ENCODE peak calls at places on chromosomes 12 and 14, in five cellular contexts. C, H, X, Q and U are unnamed samples.

GRCh38 chr14:104875811-104876210 is 10.7 kb downstream of the CEP170B start:
- DNase-seq in C (peak), H (no peak), X (no peak), Q (no peak), U (no peak)

GRCh38 chr14:75041613-75042012 is 9.7 kb downstream of the MLH3 start:
- DNase-seq in C (no peak), H (no peak), X (peak), Q (no peak), U (no peak)

GRCh38 chr12:103810108-103810507 is 30.9 kb downstream of the NT5DC3 start:
- DNase-seq in C (no peak), H (no peak), X (no peak), Q (no peak), U (no peak)

GRCh38 chr14:69501362-69501964 is 16.9 kb downstream of the PLEKHD1 start:
- DNase-seq in C (no peak), H (peak), X (no peak), Q (peak), U (no peak)

GRCh38 chr12:66090157-66090556 is 40.4 kb downstream of the LLPH start:
- DNase-seq in C (no peak), H (no peak), X (no peak), Q (no peak), U (no peak)

GRCh38 chr12:87827638-87828264 is 201.4 kb downstream of the C12orf50 start:
- DNase-seq in C (no peak), H (peak), X (no peak), Q (peak), U (no peak)

GRCh38 chr12:55829967-55830600 is 697 bp upstream of the DNAJC14 start:
- DNase-seq in C (peak), H (no peak), X (peak), Q (no peak), U (peak)

GRCh38 chr14:63045612-63046320 is 508 bp upstream of the KCNH5 start:
- DNase-seq in C (peak), H (peak), X (peak), Q (peak), U (no peak)

GRCh38 chr12:132343294-132343972 is 14.0 kb upstream of the GALNT9 start:
- DNase-seq in C (no peak), H (no peak), X (no peak), Q (no peak), U (no peak)

GRCh38 chr12:66288121-66288520 is 14.2 kb upstream of the HELB start:
- DNase-seq in C (no peak), H (no peak), X (no peak), Q (no peak), U (no peak)

GRCh38 chr14:99565383-99565782 is 38.6 kb downstream of the CCDC85C start:
- DNase-seq in C (no peak), H (no peak), X (no peak), Q (no peak), U (no peak)

GRCh38 chr12:101566318-101566717 is 28.5 kb upstream of the MYBPC1 start:
- DNase-seq in C (no peak), H (no peak), X (no peak), Q (no peak), U (no peak)

GRCh38 chr12:93376436-93377251 is 1.1 kb upstream of the NUDT4 start:
- DNase-seq in C (no peak), H (peak), X (peak), Q (peak), U (peak)

GRCh38 chr14:79278798-79279644 is 932.3 kb downstream of the DIO2 start:
- DNase-seq in C (peak), H (peak), X (peak), Q (peak), U (peak)

GRCh38 chr12:74689071-74689655 is 151.5 kb downstream of the ATXN7L3B start:
- DNase-seq in C (no peak), H (peak), X (no peak), Q (peak), U (no peak)

GRCh38 chr12:115204957-115205754 is 521.2 kb upstream of the TBX3 start:
- DNase-seq in C (no peak), H (peak), X (no peak), Q (peak), U (no peak)

GRCh38 chr14:102915292-102916110 is 7.0 kb upstream of the AMN start:
- DNase-seq in C (no peak), H (no peak), X (no peak), Q (no peak), U (no peak)

GRCh38 chr14:88542857-88543795 is 11.7 kb downstream of the PTPN21 start:
- DNase-seq in C (no peak), H (no peak), X (no peak), Q (no peak), U (no peak)

GRCh38 chr14:94483729-94484275 is 7.8 kb upstream of the SERPINA9 start:
- DNase-seq in C (no peak), H (no peak), X (no peak), Q (no peak), U (no peak)

GRCh38 chr14:94483071-94483451 is 7.1 kb upstream of the SERPINA9 start:
- DNase-seq in C (no peak), H (no peak), X (no peak), Q (no peak), U (no peak)

GRCh38 chr14:94484476-94484875 is 8.5 kb upstream of the SERPINA9 start:
- DNase-seq in C (no peak), H (no peak), X (no peak), Q (no peak), U (no peak)

GRCh38 chr14:94486883-94487282 is 10.9 kb upstream of the SERPINA9 start:
- DNase-seq in C (no peak), H (no peak), X (no peak), Q (no peak), U (no peak)

GRCh38 chr14:94485944-94486841 is 10.2 kb upstream of the SERPINA9 start:
- DNase-seq in C (peak), H (peak), X (peak), Q (peak), U (peak)
- H3K4me3 ChIP-seq in C (no peak), H (no peak), X (no peak), Q (peak), U (peak)

GRCh38 chr12:8609061-8609570 is 3.5 kb downstream of the AICDA start:
- DNase-seq in C (no peak), H (peak), X (peak), Q (peak), U (peak)
- TF ChIP-seq CTCF in C (peak), H (peak), X (peak), Q (peak), U (peak)

DNA sequence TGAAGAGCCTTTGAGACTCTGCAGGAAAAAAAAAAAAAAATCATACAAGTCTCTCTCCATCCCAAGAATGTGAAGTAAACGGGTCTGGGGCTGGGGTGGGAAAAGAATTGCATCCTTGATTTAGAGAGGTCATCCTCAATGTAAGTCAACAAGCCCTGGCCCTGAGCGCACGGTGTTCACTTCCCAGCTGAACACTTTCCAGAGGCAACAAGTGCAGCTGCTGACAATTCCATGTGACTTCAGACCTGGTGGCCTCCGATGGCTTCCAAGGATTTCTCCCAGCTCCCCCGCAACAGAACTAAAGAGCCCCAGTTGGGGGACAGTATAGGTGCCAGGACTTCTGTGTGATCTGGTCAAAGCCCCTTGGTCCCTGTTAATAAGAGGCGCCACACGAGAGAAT is 2.4 kb downstream of the RILPL1 start:
- DNase-seq in C (no peak), H (no peak), X (peak), Q (no peak), U (no peak)
- H3K4me3 ChIP-seq in C (no peak), H (no peak), X (no peak), Q (peak), U (no peak)

DNA sequence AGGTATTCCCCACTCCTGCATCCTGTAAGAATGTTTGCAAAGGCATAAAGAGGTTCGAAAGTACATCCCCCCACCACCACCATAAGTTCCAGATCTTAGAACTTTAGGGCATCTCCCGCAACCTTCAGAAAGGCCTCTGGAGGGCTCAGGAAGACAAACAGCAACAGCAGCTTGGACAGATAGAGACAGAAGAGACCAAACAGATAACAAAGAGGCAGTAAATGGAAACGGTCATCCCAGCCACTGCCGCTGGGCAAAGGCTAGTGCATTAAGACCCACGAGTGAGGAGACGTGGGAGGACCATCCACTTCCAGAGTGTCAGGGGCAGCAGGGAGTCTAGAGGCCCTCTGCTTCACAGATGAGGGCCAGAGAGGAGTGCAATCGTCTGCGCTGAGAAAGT is 124.3 kb downstream of the CRACR2A start:
- DNase-seq in C (no peak), H (no peak), X (no peak), Q (no peak), U (no peak)
- TF ChIP-seq CTCF in C (no peak), H (no peak), X (no peak), Q (no peak), U (peak)

GRCh38 chr12:64759035-64759894 is at the start of gene GNS:
- DNase-seq in C (peak), H (peak), X (peak), Q (peak), U (peak)

GRCh38 chr12:64760808-64761573 is 1.8 kb upstream of the GNS start:
- DNase-seq in C (no peak), H (no peak), X (no peak), Q (no peak), U (no peak)

GRCh38 chr12:64753427-64753826 is 5.8 kb downstream of the GNS start:
- DNase-seq in C (no peak), H (no peak), X (no peak), Q (no peak), U (no peak)

GRCh38 chr12:64756371-64756770 is 2.8 kb downstream of the GNS start:
- DNase-seq in C (no peak), H (no peak), X (no peak), Q (no peak), U (no peak)

GRCh38 chr12:64757778-64758177 is 1.4 kb downstream of the GNS start:
- DNase-seq in C (no peak), H (no peak), X (no peak), Q (peak), U (no peak)
- H3K4me3 ChIP-seq in C (no peak), H (no peak), X (no peak), Q (peak), U (no peak)

DNA sequence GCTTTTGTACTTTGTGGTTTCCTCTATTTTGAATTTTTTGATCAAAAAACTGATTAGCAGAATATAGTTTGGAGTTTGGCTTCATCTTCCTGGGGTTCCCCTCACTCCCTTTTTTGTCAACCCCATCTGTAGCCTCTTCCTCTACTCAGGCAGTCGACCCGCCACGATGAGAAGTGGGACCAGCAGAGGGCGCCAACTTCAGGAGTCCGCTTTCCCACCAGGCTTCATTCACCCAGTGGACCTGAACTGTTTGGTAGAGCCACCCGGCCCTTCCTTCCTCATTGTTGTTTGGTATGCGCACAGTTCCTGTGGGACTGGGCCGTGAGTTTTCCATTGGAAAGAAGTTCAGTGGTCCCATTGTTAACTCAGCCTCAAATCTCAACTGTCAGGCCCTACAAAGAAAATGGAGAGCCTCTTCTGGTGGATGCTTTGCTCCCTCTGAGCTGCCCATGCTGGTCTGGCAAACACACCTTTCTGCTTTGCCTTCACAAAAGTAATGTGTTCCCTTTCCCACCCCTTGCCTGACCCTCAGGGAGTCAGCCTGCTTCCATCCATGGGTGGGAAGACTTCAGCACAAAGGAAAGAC is 21.7 kb downstream of the TMBIM6 start:
- DNase-seq in C (peak), H (peak), X (peak), Q (peak), U (peak)
- TF ChIP-seq CTCF in C (peak), H (peak), X (peak), Q (peak), U (peak)

GRCh38 chr14:22877000-22877501 is 5.5 kb downstream of the LRP10 start:
- DNase-seq in C (no peak), H (no peak), X (no peak), Q (no peak), U (no peak)
- H3K4me3 ChIP-seq in C (no peak), H (no peak), X (no peak), Q (no peak), U (no peak)

GRCh38 chr14:20970983-20971704 is 15.9 kb downstream of the RNASE2 start:
- DNase-seq in C (peak), H (peak), X (peak), Q (peak), U (peak)
- TF ChIP-seq CTCF in C (peak), H (peak), X (peak), Q (peak), U (peak)